ENCODE peak calls at places on chromosome 20, in nine cellular contexts. One of them, this sample, is unnamed. For H3K4me1, the result is how much of the 10 kb centered on the place peaks cover.

GRCh38 chr20:63700199-63701050 is 4.0 kb downstream of the TNFRSF6B start:
- DNase-seq in GM12878: no peak
- DNase-seq in H1: no peak
- DNase-seq in transverse colon: no peak
- DNase-seq in tibial nerve: no peak
- DNase-seq in sigmoid colon: peak
- DNase-seq in esophagus muscularis mucosa: no peak
- DNase-seq in A549: no peak
- DNase-seq in stomach: no peak
- DNase-seq in this sample: peak

GRCh38 chr20:20019123-20019522 is 2.0 kb downstream of the NAA20 start:
- DNase-seq in A549: no peak
- DNase-seq in GM12878: no peak
- DNase-seq in H1: no peak
- DNase-seq in transverse colon: no peak
- DNase-seq in esophagus muscularis mucosa: no peak
- DNase-seq in sigmoid colon: no peak
- DNase-seq in tibial nerve: no peak
- DNase-seq in stomach: peak
- DNase-seq in this sample: no peak

GRCh38 chr20:38985603-38986170 is 23.5 kb downstream of the DHX35 start:
- DNase-seq in GM12878: peak
- DNase-seq in sigmoid colon: no peak
- DNase-seq in transverse colon: no peak
- DNase-seq in esophagus muscularis mucosa: no peak
- DNase-seq in stomach: no peak
- DNase-seq in A549: no peak
- DNase-seq in H1: no peak
- DNase-seq in tibial nerve: no peak
- DNase-seq in this sample: no peak

GRCh38 chr20:46554850-46555249 is 4.4 kb upstream of the OCSTAMP start:
- DNase-seq in transverse colon: no peak
- DNase-seq in stomach: no peak
- DNase-seq in A549: no peak
- DNase-seq in tibial nerve: no peak
- DNase-seq in esophagus muscularis mucosa: no peak
- DNase-seq in GM12878: no peak
- DNase-seq in sigmoid colon: no peak
- DNase-seq in H1: no peak
- DNase-seq in this sample: no peak

GRCh38 chr20:33372993-33373441 is 28.3 kb downstream of the CDK5RAP1 start:
- DNase-seq in A549: no peak
- DNase-seq in GM12878: no peak
- DNase-seq in tibial nerve: no peak
- DNase-seq in H1: no peak
- DNase-seq in stomach: no peak
- DNase-seq in transverse colon: no peak
- DNase-seq in sigmoid colon: no peak
- DNase-seq in esophagus muscularis mucosa: no peak
- DNase-seq in this sample: no peak

GRCh38 chr20:59578602-59579403 is 25.5 kb upstream of the PHACTR3 start:
- DNase-seq in sigmoid colon: peak
- DNase-seq in H1: no peak
- DNase-seq in A549: no peak
- DNase-seq in transverse colon: no peak
- DNase-seq in GM12878: no peak
- DNase-seq in tibial nerve: no peak
- DNase-seq in esophagus muscularis mucosa: no peak
- DNase-seq in stomach: no peak
- DNase-seq in this sample: no peak

GRCh38 chr20:52785678-52786077 is 186.5 kb upstream of the TSHZ2 start:
- DNase-seq in tibial nerve: no peak
- DNase-seq in A549: no peak
- DNase-seq in esophagus muscularis mucosa: no peak
- DNase-seq in stomach: no peak
- DNase-seq in H1: no peak
- DNase-seq in sigmoid colon: no peak
- DNase-seq in transverse colon: no peak
- DNase-seq in GM12878: no peak
- DNase-seq in this sample: no peak

GRCh38 chr20:2386516-2387179 is 5.9 kb downstream of the TGM6 start:
- DNase-seq in sigmoid colon: no peak
- DNase-seq in transverse colon: no peak
- DNase-seq in H1: no peak
- DNase-seq in A549: no peak
- DNase-seq in esophagus muscularis mucosa: no peak
- DNase-seq in GM12878: no peak
- DNase-seq in stomach: no peak
- DNase-seq in tibial nerve: no peak
- DNase-seq in this sample: no peak

GRCh38 chr20:41571006-41571405 is 47.2 kb downstream of the CHD6 start:
- DNase-seq in sigmoid colon: no peak
- DNase-seq in GM12878: no peak
- DNase-seq in transverse colon: no peak
- DNase-seq in H1: no peak
- DNase-seq in stomach: no peak
- DNase-seq in esophagus muscularis mucosa: no peak
- DNase-seq in tibial nerve: no peak
- DNase-seq in A549: no peak
- DNase-seq in this sample: no peak

GRCh38 chr20:23091741-23092408 is 5.8 kb upstream of the CD93 start:
- DNase-seq in GM12878: no peak
- DNase-seq in A549: no peak
- DNase-seq in transverse colon: no peak
- DNase-seq in sigmoid colon: no peak
- DNase-seq in tibial nerve: no peak
- DNase-seq in stomach: no peak
- DNase-seq in esophagus muscularis mucosa: no peak
- DNase-seq in H1: no peak
- DNase-seq in this sample: peak

DNA sequence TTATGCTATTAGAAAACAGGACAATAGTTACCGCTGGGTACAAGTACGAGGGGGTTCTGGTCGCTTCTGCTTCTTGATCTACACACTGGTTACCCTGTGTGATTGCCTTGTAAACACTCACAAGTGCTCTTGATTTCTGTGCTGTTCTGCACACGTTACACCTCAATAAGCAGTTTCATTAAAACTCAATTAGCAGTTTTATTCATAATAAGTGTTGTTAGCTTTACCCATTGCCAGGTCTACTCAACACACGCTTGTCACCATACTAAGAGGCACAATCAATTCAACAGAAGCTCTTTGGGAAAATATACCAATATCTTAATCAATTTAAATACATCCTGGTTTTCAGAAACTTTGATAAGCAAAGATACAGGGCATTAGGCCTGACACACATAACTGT is 20.4 kb downstream of the BMP7 start:
- DNase-seq in H1: no peak
- DNase-seq in tibial nerve: no peak
- DNase-seq in A549: no peak
- DNase-seq in esophagus muscularis mucosa: no peak
- DNase-seq in stomach: no peak
- DNase-seq in sigmoid colon: no peak
- DNase-seq in transverse colon: no peak
- DNase-seq in GM12878: no peak
- DNase-seq in this sample: no peak
- TF ChIP-seq EP300 in H1: no peak
- TF ChIP-seq EP300 in tibial nerve: no peak
- TF ChIP-seq EP300 in A549: no peak
- TF ChIP-seq EP300 in esophagus muscularis mucosa: no peak
- TF ChIP-seq EP300 in stomach: no peak
- TF ChIP-seq EP300 in sigmoid colon: no peak
- TF ChIP-seq EP300 in transverse colon: no peak
- TF ChIP-seq EP300 in GM12878: no peak
- TF ChIP-seq EP300 in this sample: no peak

DNA sequence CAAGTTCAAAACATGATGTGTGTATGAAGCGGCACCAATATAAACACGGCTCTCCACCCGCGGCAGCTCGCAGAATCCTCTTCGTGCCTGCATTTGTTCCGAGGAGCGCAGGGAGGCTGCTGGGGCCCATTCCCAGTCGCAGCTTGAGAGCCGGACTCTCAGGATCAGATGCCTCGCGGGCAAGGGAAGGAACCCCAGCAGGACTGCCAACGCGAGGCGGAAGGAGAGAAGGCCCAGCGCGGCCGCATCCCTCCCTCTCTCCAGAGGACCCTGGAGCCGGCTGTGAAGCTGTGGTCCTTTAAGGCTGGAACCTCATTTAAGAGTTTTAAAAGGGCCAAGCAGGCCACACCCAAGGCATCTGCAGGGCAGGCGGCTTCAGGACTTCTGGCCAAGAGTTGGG is 44.2 kb upstream of the ZBP1 start:
- DNase-seq in sigmoid colon: peak
- DNase-seq in GM12878: no peak
- DNase-seq in A549: no peak
- DNase-seq in esophagus muscularis mucosa: no peak
- DNase-seq in tibial nerve: no peak
- DNase-seq in stomach: no peak
- DNase-seq in transverse colon: peak
- DNase-seq in H1: no peak
- DNase-seq in this sample: peak
- H3K4me1 ChIP-seq in sigmoid colon: under half
- H3K4me1 ChIP-seq in GM12878: under half
- H3K4me1 ChIP-seq in A549: half or more
- H3K4me1 ChIP-seq in esophagus muscularis mucosa: half or more
- H3K4me1 ChIP-seq in tibial nerve: half or more
- H3K4me1 ChIP-seq in stomach: under half
- H3K4me1 ChIP-seq in transverse colon: under half
- H3K4me1 ChIP-seq in H1: under half
- H3K4me1 ChIP-seq in this sample: under half

GRCh38 chr20:11389188-11389587 is 528.5 kb upstream of the BTBD3 start:
- DNase-seq in H1: no peak
- DNase-seq in GM12878: no peak
- DNase-seq in A549: no peak
- DNase-seq in tibial nerve: no peak
- DNase-seq in sigmoid colon: no peak
- DNase-seq in stomach: no peak
- DNase-seq in transverse colon: no peak
- DNase-seq in esophagus muscularis mucosa: no peak
- DNase-seq in this sample: no peak

GRCh38 chr20:11391591-11391990 is 526.1 kb upstream of the BTBD3 start:
- DNase-seq in transverse colon: no peak
- DNase-seq in tibial nerve: no peak
- DNase-seq in A549: no peak
- DNase-seq in stomach: no peak
- DNase-seq in sigmoid colon: no peak
- DNase-seq in GM12878: no peak
- DNase-seq in esophagus muscularis mucosa: no peak
- DNase-seq in H1: no peak
- DNase-seq in this sample: no peak

DNA sequence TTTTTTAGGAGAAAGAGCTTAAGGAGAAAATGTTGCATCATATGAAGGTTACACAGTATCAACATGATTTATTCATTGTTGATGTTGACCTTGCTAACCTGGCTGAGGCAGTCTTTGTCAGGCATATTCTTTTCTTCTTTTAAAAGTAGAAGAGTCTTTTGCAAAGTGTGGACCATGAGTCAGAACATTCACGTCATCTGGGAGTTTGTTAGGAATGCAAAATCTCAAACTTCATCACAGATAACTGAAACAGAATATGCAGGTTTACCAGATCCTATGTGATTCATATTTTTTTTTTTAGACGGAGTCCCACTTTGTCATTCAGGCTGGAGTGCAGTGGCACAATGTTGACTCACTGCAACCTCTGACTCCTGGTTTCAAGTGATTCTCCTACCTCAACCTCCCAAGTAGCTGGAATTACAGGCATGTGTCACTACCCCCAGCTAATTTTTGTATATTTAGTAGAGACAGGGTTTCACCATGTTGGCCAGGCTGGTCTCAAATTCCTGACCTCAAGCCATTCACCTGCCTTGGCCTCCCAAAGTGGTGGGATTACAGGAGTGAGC is 530.4 kb upstream of the BTBD3 start:
- DNase-seq in esophagus muscularis mucosa: no peak
- DNase-seq in stomach: no peak
- DNase-seq in GM12878: no peak
- DNase-seq in tibial nerve: no peak
- DNase-seq in sigmoid colon: no peak
- DNase-seq in A549: peak
- DNase-seq in H1: no peak
- DNase-seq in transverse colon: no peak
- DNase-seq in this sample: no peak
- TF ChIP-seq EP300 in esophagus muscularis mucosa: no peak
- TF ChIP-seq EP300 in stomach: no peak
- TF ChIP-seq EP300 in GM12878: no peak
- TF ChIP-seq EP300 in tibial nerve: no peak
- TF ChIP-seq EP300 in sigmoid colon: no peak
- TF ChIP-seq EP300 in A549: peak
- TF ChIP-seq EP300 in H1: no peak
- TF ChIP-seq EP300 in transverse colon: no peak
- TF ChIP-seq EP300 in this sample: no peak

DNA sequence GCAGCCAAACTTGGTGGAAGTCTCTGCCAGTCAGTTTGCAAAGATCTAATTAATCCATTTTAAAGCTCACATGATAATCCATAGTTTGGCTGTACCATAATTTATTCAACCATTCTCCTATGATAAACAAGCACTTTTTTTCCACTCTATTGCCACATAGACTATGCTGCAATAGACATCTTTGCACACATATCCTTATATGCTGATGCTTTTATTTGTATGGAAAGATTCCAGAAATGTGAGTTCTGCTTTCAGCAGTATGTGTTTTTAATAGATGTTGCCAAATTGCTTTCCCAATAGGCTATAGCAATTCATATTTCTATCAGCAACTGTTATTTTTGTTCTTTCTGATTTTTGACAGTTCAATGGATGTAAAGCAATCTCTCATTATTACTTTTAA is 627.9 kb downstream of the KIF16B start:
- DNase-seq in GM12878: no peak
- DNase-seq in H1: no peak
- DNase-seq in tibial nerve: no peak
- DNase-seq in stomach: no peak
- DNase-seq in esophagus muscularis mucosa: no peak
- DNase-seq in transverse colon: no peak
- DNase-seq in A549: no peak
- DNase-seq in sigmoid colon: no peak
- DNase-seq in this sample: no peak
- H3K4me1 ChIP-seq in GM12878: under half
- H3K4me1 ChIP-seq in H1: under half
- H3K4me1 ChIP-seq in tibial nerve: under half
- H3K4me1 ChIP-seq in stomach: under half
- H3K4me1 ChIP-seq in esophagus muscularis mucosa: under half
- H3K4me1 ChIP-seq in transverse colon: under half
- H3K4me1 ChIP-seq in A549: under half
- H3K4me1 ChIP-seq in sigmoid colon: under half
- H3K4me1 ChIP-seq in this sample: under half